ENCODE peak calls at places on chromosome 1, in four cellular contexts. J is H1, U is HepG2, T is GM12878. E is an unnamed sample. For H3K4me1, the result is how much of the 10 kb centered on the place peaks cover.

GRCh38 chr1:235468009-235468408 is 36.2 kb downstream of the B3GALNT2 start:
- DNase-seq in J (no peak), U (no peak), T (no peak), E (no peak)

GRCh38 chr1:222928212-222928611 is 113.4 kb downstream of the DISP1 start:
- DNase-seq in J (peak), U (peak), T (no peak), E (peak)

GRCh38 chr1:100703716-100704115 is 15.8 kb upstream of the VCAM1 start:
- DNase-seq in J (no peak), U (no peak), T (no peak), E (no peak)

GRCh38 chr1:6168947-6169586 is 11.1 kb downstream of the CHD5 start:
- DNase-seq in J (no peak), U (no peak), T (no peak), E (no peak)

GRCh38 chr1:200180821-200181220 is 153.3 kb downstream of the NR5A2 start:
- DNase-seq in J (no peak), U (no peak), T (no peak), E (no peak)

GRCh38 chr1:38609166-38609880 is 250.2 kb downstream of the RRAGC start:
- DNase-seq in J (no peak), U (no peak), T (no peak), E (no peak)

GRCh38 chr1:166062695-166063094 is 104.1 kb downstream of the FAM78B start:
- DNase-seq in J (no peak), U (no peak), T (no peak), E (no peak)

GRCh38 chr1:49364676-49365075 is 588.0 kb upstream of the BEND5 start:
- DNase-seq in J (no peak), U (no peak), T (no peak), E (no peak)

GRCh38 chr1:88979054-88979748 is 13.2 kb downstream of the KYAT3 start:
- DNase-seq in J (no peak), U (no peak), T (no peak), E (no peak)

GRCh38 chr1:117810553-117810952 is 118.9 kb downstream of the GDAP2 start:
- DNase-seq in J (no peak), U (no peak), T (no peak), E (no peak)

GRCh38 chr1:107702946-107703571 is 261.9 kb downstream of the VAV3 start:
- DNase-seq in J (no peak), U (no peak), T (no peak), E (no peak)
- TF ChIP-seq ZNF274 in J (no peak), U (no peak), T (no peak), E (no peak)

GRCh38 chr1:214447557-214447871 is 103.9 kb downstream of the PTPN14 start:
- DNase-seq in J (no peak), U (no peak), T (no peak), E (no peak)

GRCh38 chr1:214446772-214447556 is 104.4 kb downstream of the PTPN14 start:
- DNase-seq in J (peak), U (peak), T (no peak), E (peak)

GRCh38 chr1:214445846-214446614 is 105.4 kb downstream of the PTPN14 start:
- DNase-seq in J (no peak), U (no peak), T (no peak), E (no peak)

GRCh38 chr1:214449371-214449770 is 102.0 kb downstream of the PTPN14 start:
- DNase-seq in J (no peak), U (no peak), T (no peak), E (no peak)

DNA sequence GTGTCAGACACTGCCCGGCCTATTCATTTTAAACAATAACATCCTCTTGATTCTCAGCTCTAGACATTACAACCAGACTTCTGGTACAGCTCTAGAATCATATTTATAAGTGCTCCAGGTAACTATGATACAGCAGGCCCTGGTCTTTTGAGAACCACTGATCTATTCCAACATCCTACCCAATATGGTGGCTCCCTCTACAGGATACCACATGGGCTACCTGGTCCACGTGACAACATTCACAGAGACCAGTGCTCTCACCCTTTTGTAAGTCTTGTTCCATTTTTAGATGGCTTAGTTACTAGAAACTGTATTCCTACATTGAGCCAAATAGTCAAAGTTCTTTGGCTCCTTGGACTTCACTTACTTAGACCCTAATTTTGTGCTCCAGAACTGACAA is 102.9 kb downstream of the PTPN14 start:
- DNase-seq in J (no peak), U (no peak), T (no peak), E (no peak)
- H3K4me1 ChIP-seq in J (under half), U (under half), T (under half), E (under half)

GRCh38 chr1:59232209-59232608 is 64.7 kb upstream of the FGGY start:
- DNase-seq in J (no peak), U (peak), T (no peak), E (no peak)
- TF ChIP-seq SUZ12 in J (no peak), U (no peak), T (no peak), E (no peak)

GRCh38 chr1:207578796-207579435 is 66.0 kb upstream of the CR1L start:
- DNase-seq in J (no peak), U (no peak), T (no peak), E (no peak)

GRCh38 chr1:207581496-207582168 is 63.3 kb upstream of the CR1L start:
- DNase-seq in J (no peak), U (no peak), T (no peak), E (no peak)

DNA sequence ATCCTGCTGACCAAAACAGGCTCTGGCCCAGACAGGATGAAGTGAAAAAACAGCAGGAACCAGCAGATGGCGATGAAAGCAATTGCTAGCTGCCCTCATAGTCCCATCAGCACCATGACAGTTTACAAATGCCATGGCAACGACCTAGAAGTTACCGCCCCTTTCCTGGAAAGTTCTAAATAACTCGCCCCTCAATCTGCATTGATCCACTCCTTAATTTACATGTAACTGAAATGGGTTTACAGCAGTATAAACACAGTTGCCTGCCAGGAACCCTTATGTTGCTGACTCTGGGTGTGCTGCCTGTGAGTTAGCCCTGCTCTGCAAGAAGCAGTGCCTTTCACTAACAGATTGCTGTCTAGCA is 65.5 kb upstream of the CR1L start:
- DNase-seq in J (peak), U (peak), T (peak), E (peak)
- TF ChIP-seq ZNF274 in J (no peak), U (no peak), T (no peak), E (no peak)

GRCh38 chr1:154867841-154868610 is 2.1 kb downstream of the KCNN3 start:
- DNase-seq in J (no peak), U (no peak), T (no peak), E (no peak)
- H3K4me1 ChIP-seq in J (under half), U (under half), T (half or more), E (under half)

GRCh38 chr1:155909894-155910293 is 1.3 kb downstream of the RIT1 start:
- DNase-seq in J (no peak), U (no peak), T (no peak), E (no peak)
- TF ChIP-seq SUZ12 in J (no peak), U (no peak), T (no peak), E (no peak)

GRCh38 chr1:84851839-84852238 is 41.2 kb downstream of the LPAR3 start:
- DNase-seq in J (no peak), U (no peak), T (no peak), E (no peak)
- TF ChIP-seq ZNF274 in J (no peak), U (no peak), T (no peak), E (no peak)

DNA sequence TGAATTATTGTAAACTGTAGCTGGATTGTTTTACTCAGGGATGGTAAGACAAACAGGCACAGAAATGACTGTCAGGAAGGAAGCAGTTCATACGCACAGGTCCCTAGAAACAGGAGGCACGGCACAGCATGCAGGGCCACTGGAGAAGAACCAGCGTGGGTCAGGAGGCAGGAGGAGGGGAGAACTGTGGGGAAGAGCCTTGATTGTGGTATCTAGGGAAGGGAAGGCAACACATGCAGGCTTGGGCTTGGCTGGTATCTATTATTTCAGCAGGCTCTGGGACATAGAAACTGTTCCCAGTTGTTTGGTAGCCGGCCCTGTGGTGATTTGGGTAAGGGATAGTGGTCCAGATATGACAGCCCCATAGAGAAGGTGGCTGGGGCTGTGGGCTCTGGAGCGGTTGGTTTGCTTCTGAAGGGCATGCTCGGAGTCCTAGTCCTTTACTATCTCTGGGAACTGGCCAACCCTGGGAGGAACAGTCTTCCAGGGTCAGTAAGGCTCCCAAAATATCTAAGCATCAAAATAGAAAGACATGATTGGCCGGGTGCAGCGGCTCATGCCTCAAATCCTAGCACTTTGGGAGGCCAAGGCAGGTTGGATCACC is 43.1 kb upstream of the CCSAP start:
- DNase-seq in J (no peak), U (no peak), T (no peak), E (no peak)
- H3K4me1 ChIP-seq in J (under half), U (under half), T (under half), E (under half)

DNA sequence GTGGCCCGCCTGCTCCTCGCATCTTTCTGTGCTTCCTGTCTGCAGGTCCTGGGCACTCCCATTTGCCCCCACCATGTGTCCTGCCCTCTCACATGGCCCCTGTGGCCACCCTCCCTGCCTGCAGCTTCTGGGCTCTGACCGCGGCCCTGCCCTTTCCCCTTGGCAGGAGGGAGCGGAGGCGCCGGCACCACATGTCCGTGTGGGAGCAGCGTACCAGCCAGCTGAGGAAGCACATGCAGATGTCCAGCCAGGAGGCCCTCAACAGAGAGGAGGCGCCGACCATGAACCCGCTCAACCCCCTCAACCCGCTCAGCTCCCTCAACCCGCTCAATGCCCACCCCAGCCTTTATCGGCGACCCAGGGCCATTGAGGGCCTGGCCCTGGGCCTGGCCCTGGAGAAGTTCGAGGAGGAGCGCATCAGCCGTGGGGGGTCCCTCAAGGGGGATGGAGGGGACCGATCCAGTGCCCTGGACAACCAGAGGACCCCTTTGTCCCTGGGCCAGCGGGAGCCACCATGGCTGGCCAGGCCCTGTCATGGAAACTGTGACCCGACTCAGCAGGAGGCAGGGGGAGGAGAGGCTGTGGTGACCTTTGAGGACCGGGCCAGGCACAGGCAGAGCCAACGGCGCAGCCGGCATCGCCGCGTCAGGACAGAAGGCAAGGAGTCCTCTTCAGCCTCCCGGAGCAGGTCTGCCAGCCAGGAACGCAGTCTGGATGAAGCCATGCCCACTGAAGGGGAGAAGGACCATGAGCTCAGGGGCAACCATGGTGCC is 249.1 kb downstream of the CACNA1E start:
- DNase-seq in J (no peak), U (no peak), T (no peak), E (no peak)
- TF ChIP-seq SUZ12 in J (no peak), U (no peak), T (no peak), E (no peak)

GRCh38 chr1:63321788-63322247 is 549 bp upstream of the FOXD3 start:
- DNase-seq in J (no peak), U (no peak), T (no peak), E (no peak)

GRCh38 chr1:63322944-63323865 is 838 bp downstream of the FOXD3 start:
- DNase-seq in J (no peak), U (no peak), T (no peak), E (no peak)

GRCh38 chr1:63323866-63324778 is 1.8 kb downstream of the FOXD3 start:
- DNase-seq in J (no peak), U (no peak), T (no peak), E (no peak)

GRCh38 chr1:63321061-63321787 is 1.1 kb upstream of the FOXD3 start:
- DNase-seq in J (no peak), U (no peak), T (no peak), E (no peak)

GRCh38 chr1:63322248-63322943 is at the start of gene FOXD3:
- DNase-seq in J (no peak), U (no peak), T (no peak), E (peak)
- TF ChIP-seq ZNF274 in J (no peak), U (no peak), T (no peak), E (no peak)

E was measured in NT2/D1.